ENCODE peak calls at places on chromosomes 12 and 14, in ten cellular contexts. H is HT1080; Z is EH; C is T-helper 1 cell; E is nucleus accumbens; J is HFFc6; O is NCI-H1417 treated with DMSO at 0.1 percent for 48 hours; I is posterior vena cava; L is activated naive CD8-positive, alpha-beta T cell treated with anti-CD3 and anti-CD28 coated beads, Interleukin-2, amount 50 U/mL, for 24 hours; W is astrocyte of the spinal cord. D is an unnamed sample.

GRCh38 chr14:68097727-68098126 is 278.1 kb downstream of the RAD51B start:
- DNase-seq in I (no peak), O (no peak), H (no peak), J (no peak), Z (no peak), E (no peak), L (no peak), C (no peak), W (no peak), D (no peak)

GRCh38 chr14:31206536-31207286 is 882 bp downstream of the HECTD1 start:
- DNase-seq in I (peak), Z (peak), O (no peak), E (no peak), L (peak), W (peak), C (peak), J (no peak), H (no peak), D (no peak)

GRCh38 chr12:88518863-88519403 is 61.3 kb downstream of the KITLG start:
- DNase-seq in J (no peak), W (no peak), C (no peak), I (no peak), O (no peak), E (no peak), L (no peak), H (no peak), Z (no peak), D (peak)

GRCh38 chr12:111430418-111431353 is 25.0 kb downstream of the SH2B3 start:
- DNase-seq in O (no peak), E (no peak), H (no peak), C (peak), J (no peak), L (peak), Z (no peak), I (no peak), W (no peak), D (no peak)

GRCh38 chr12:132429932-132430643 is 59.9 kb upstream of the FBRSL1 start:
- DNase-seq in E (no peak), I (no peak), O (peak), Z (no peak), W (no peak), C (peak), L (peak), H (no peak), J (no peak), D (peak)

GRCh38 chr12:67512061-67512460 is 136.5 kb upstream of the DYRK2 start:
- DNase-seq in I (no peak), E (no peak), C (no peak), L (no peak), Z (peak), H (no peak), O (no peak), W (no peak), J (no peak), D (peak)

GRCh38 chr14:25993830-25994229 is 604.0 kb downstream of the NOVA1 start:
- DNase-seq in Z (no peak), C (no peak), O (no peak), W (no peak), L (no peak), H (no peak), E (no peak), I (no peak), J (no peak), D (no peak)

GRCh38 chr14:104986487-104987164 is 1.0 kb downstream of the CLBA1 start:
- DNase-seq in O (no peak), C (no peak), H (no peak), L (no peak), I (no peak), E (no peak), J (no peak), W (no peak), Z (no peak), D (no peak)

GRCh38 chr12:97148941-97149559 is 242.0 kb downstream of the NEDD1 start:
- DNase-seq in E (peak), W (no peak), J (peak), L (peak), I (peak), O (no peak), Z (peak), H (peak), C (peak), D (peak)

GRCh38 chr14:106737025-106737424 is 1210.6 kb downstream of the TMEM121 start:
- DNase-seq in Z (no peak), J (no peak), H (no peak), O (no peak), C (no peak), E (no peak), W (no peak), L (no peak), I (no peak), D (no peak)

GRCh38 chr14:85601246-85601645 is 71.3 kb downstream of the FLRT2 start:
- DNase-seq in O (peak), C (no peak), H (no peak), L (no peak), I (no peak), W (no peak), J (no peak), E (no peak), Z (peak), D (peak)

GRCh38 chr12:93032748-93033147 is 103.7 kb upstream of the EEA1 start:
- DNase-seq in C (no peak), Z (peak), E (no peak), H (no peak), L (no peak), O (no peak), I (no peak), W (no peak), J (no peak), D (peak)

GRCh38 chr12:14961466-14962155 is at the start of gene ARHGDIB:
- DNase-seq in C (peak), L (peak), E (no peak), W (no peak), I (no peak), J (no peak), Z (peak), H (peak), O (no peak), D (no peak)

GRCh38 chr12:116456683-116457082 is 102.5 kb upstream of the MAP1LC3B2 start:
- DNase-seq in C (no peak), I (peak), O (no peak), H (no peak), W (no peak), J (no peak), Z (peak), L (no peak), E (no peak), D (no peak)

GRCh38 chr12:64402181-64402580 is 2.0 kb upstream of the XPOT start:
- DNase-seq in C (no peak), O (no peak), W (no peak), I (no peak), Z (no peak), E (no peak), J (no peak), L (no peak), H (no peak), D (no peak)

GRCh38 chr14:98304574-98304973 is 967.4 kb downstream of the BCL11B start:
- DNase-seq in O (no peak), J (no peak), H (no peak), E (no peak), I (no peak), W (no peak), C (no peak), L (no peak), Z (no peak), D (no peak)

GRCh38 chr12:31326689-31327659 is 1.0 kb upstream of the SINHCAF start:
- DNase-seq in O (no peak), C (no peak), W (peak), H (no peak), J (no peak), E (no peak), I (no peak), L (no peak), Z (peak), D (peak)

GRCh38 chr14:53796734-53797133 is 159.9 kb downstream of the BMP4 start:
- DNase-seq in I (no peak), L (no peak), O (no peak), E (no peak), H (no peak), W (no peak), J (no peak), Z (no peak), C (no peak), D (no peak)

GRCh38 chr12:26744697-26745440 is 88.1 kb downstream of the ITPR2 start:
- DNase-seq in Z (peak), E (no peak), L (no peak), C (no peak), J (no peak), O (no peak), W (peak), I (no peak), H (no peak), D (no peak)

GRCh38 chr12:27015730-27016076 is 1.5 kb upstream of the TM7SF3 start:
- DNase-seq in Z (peak), I (no peak), H (peak), E (no peak), C (peak), W (peak), J (peak), O (no peak), L (no peak), D (peak)

GRCh38 chr12:52084491-52085231 is 5.2 kb downstream of the SMIM41 start:
- DNase-seq in L (no peak), C (no peak), W (no peak), Z (no peak), J (no peak), H (no peak), I (no peak), E (no peak), O (no peak), D (no peak)

D was measured in myocyte.